ENCODE peak calls at places on chromosomes 2 and 18, in nine cellular contexts. One of them, this sample, is unnamed.

GRCh38 chr2:102294802-102295489 is 16.4 kb upstream of the IL1RL1 start:
- DNase-seq in posterior vena cava: no peak
- DNase-seq in T-cell: no peak
- DNase-seq in iris pigment epithelial cell: peak
- DNase-seq in WTC11: no peak
- DNase-seq in pancreas: no peak
- DNase-seq in NCI-H526 treated with DMSO at 0.1 percent for 48 hours: no peak
- DNase-seq in amniotic stem cell: no peak
- DNase-seq in stimulated activated CD4-positive, alpha-beta T cell treated with anti-CD3 and anti-CD28 coated beads, Interleukin-1b, Interleukin-23, amount 100 ng/mL, for 48 hours: no peak
- DNase-seq in this sample: no peak

GRCh38 chr2:156356006-156356764 is 23.7 kb upstream of the NR4A2 start:
- DNase-seq in iris pigment epithelial cell: peak
- DNase-seq in NCI-H526 treated with DMSO at 0.1 percent for 48 hours: no peak
- DNase-seq in amniotic stem cell: no peak
- DNase-seq in stimulated activated CD4-positive, alpha-beta T cell treated with anti-CD3 and anti-CD28 coated beads, Interleukin-1b, Interleukin-23, amount 100 ng/mL, for 48 hours: no peak
- DNase-seq in pancreas: no peak
- DNase-seq in WTC11: no peak
- DNase-seq in posterior vena cava: no peak
- DNase-seq in T-cell: no peak
- DNase-seq in this sample: no peak

GRCh38 chr2:168245074-168245825 is 2.1 kb downstream of the STK39 start:
- DNase-seq in pancreas: no peak
- DNase-seq in WTC11: no peak
- DNase-seq in NCI-H526 treated with DMSO at 0.1 percent for 48 hours: peak
- DNase-seq in iris pigment epithelial cell: peak
- DNase-seq in stimulated activated CD4-positive, alpha-beta T cell treated with anti-CD3 and anti-CD28 coated beads, Interleukin-1b, Interleukin-23, amount 100 ng/mL, for 48 hours: no peak
- DNase-seq in posterior vena cava: no peak
- DNase-seq in T-cell: no peak
- DNase-seq in amniotic stem cell: no peak
- DNase-seq in this sample: peak

GRCh38 chr2:124081154-124081771 is 56.2 kb downstream of the CNTNAP5 start:
- DNase-seq in NCI-H526 treated with DMSO at 0.1 percent for 48 hours: no peak
- DNase-seq in amniotic stem cell: no peak
- DNase-seq in iris pigment epithelial cell: no peak
- DNase-seq in WTC11: no peak
- DNase-seq in pancreas: no peak
- DNase-seq in T-cell: no peak
- DNase-seq in posterior vena cava: no peak
- DNase-seq in stimulated activated CD4-positive, alpha-beta T cell treated with anti-CD3 and anti-CD28 coated beads, Interleukin-1b, Interleukin-23, amount 100 ng/mL, for 48 hours: no peak
- DNase-seq in this sample: no peak

GRCh38 chr2:78861546-78861945 is 164.0 kb upstream of the REG3G start:
- DNase-seq in WTC11: no peak
- DNase-seq in NCI-H526 treated with DMSO at 0.1 percent for 48 hours: no peak
- DNase-seq in T-cell: no peak
- DNase-seq in amniotic stem cell: no peak
- DNase-seq in pancreas: no peak
- DNase-seq in posterior vena cava: no peak
- DNase-seq in iris pigment epithelial cell: peak
- DNase-seq in stimulated activated CD4-positive, alpha-beta T cell treated with anti-CD3 and anti-CD28 coated beads, Interleukin-1b, Interleukin-23, amount 100 ng/mL, for 48 hours: no peak
- DNase-seq in this sample: no peak

GRCh38 chr18:33751613-33752221 is 173.7 kb downstream of the ASXL3 start:
- DNase-seq in WTC11: no peak
- DNase-seq in NCI-H526 treated with DMSO at 0.1 percent for 48 hours: no peak
- DNase-seq in T-cell: no peak
- DNase-seq in posterior vena cava: no peak
- DNase-seq in pancreas: no peak
- DNase-seq in amniotic stem cell: peak
- DNase-seq in stimulated activated CD4-positive, alpha-beta T cell treated with anti-CD3 and anti-CD28 coated beads, Interleukin-1b, Interleukin-23, amount 100 ng/mL, for 48 hours: no peak
- DNase-seq in iris pigment epithelial cell: peak
- DNase-seq in this sample: no peak

GRCh38 chr18:42446195-42446594 is 491.2 kb downstream of the PIK3C3 start:
- DNase-seq in amniotic stem cell: no peak
- DNase-seq in WTC11: no peak
- DNase-seq in NCI-H526 treated with DMSO at 0.1 percent for 48 hours: no peak
- DNase-seq in posterior vena cava: no peak
- DNase-seq in stimulated activated CD4-positive, alpha-beta T cell treated with anti-CD3 and anti-CD28 coated beads, Interleukin-1b, Interleukin-23, amount 100 ng/mL, for 48 hours: no peak
- DNase-seq in T-cell: no peak
- DNase-seq in iris pigment epithelial cell: peak
- DNase-seq in pancreas: no peak
- DNase-seq in this sample: no peak

GRCh38 chr2:64859208-64860161 is 129.7 kb upstream of the SLC1A4 start:
- DNase-seq in stimulated activated CD4-positive, alpha-beta T cell treated with anti-CD3 and anti-CD28 coated beads, Interleukin-1b, Interleukin-23, amount 100 ng/mL, for 48 hours: no peak
- DNase-seq in amniotic stem cell: peak
- DNase-seq in NCI-H526 treated with DMSO at 0.1 percent for 48 hours: no peak
- DNase-seq in T-cell: no peak
- DNase-seq in iris pigment epithelial cell: peak
- DNase-seq in WTC11: peak
- DNase-seq in pancreas: peak
- DNase-seq in posterior vena cava: peak
- DNase-seq in this sample: no peak

GRCh38 chr18:62663731-62664336 is 51.5 kb upstream of the PHLPP1 start:
- DNase-seq in pancreas: no peak
- DNase-seq in WTC11: no peak
- DNase-seq in iris pigment epithelial cell: peak
- DNase-seq in NCI-H526 treated with DMSO at 0.1 percent for 48 hours: no peak
- DNase-seq in stimulated activated CD4-positive, alpha-beta T cell treated with anti-CD3 and anti-CD28 coated beads, Interleukin-1b, Interleukin-23, amount 100 ng/mL, for 48 hours: no peak
- DNase-seq in T-cell: no peak
- DNase-seq in posterior vena cava: no peak
- DNase-seq in amniotic stem cell: peak
- DNase-seq in this sample: no peak

This sample was measured in immature natural killer cell.